ENCODE peak calls at places on chromosomes 2 and 18, in six cellular contexts. P is ovary, D is sigmoid colon, K is stomach, V is endodermal cell, O is cardiac muscle cell. X is an unnamed sample. For H3K36me3, the result is how much of the 10 kb centered on the place peaks cover.

GRCh38 chr18:34600118-34600517 is 110.0 kb upstream of the DTNA start:
- DNase-seq in P (no peak), D (no peak), K (no peak), V (no peak), O (peak), X (no peak)

GRCh38 chr2:74530239-74531161 is 767 bp downstream of the HTRA2 start:
- DNase-seq in P (no peak), D (no peak), K (peak), V (peak), O (peak), X (peak)

GRCh38 chr2:19538411-19538963 is 180.1 kb upstream of the OSR1 start:
- DNase-seq in P (no peak), D (peak), K (peak), V (no peak), O (peak), X (no peak)

GRCh38 chr2:206250041-206250897 is 24.2 kb upstream of the ZDBF2 start:
- DNase-seq in P (no peak), D (no peak), K (no peak), V (peak), O (peak), X (peak)

GRCh38 chr18:40258298-40258697 is 1696.7 kb upstream of the PIK3C3 start:
- DNase-seq in P (no peak), D (no peak), K (no peak), V (no peak), O (no peak), X (no peak)

GRCh38 chr2:168428431-168428830 is 27.6 kb upstream of the CERS6 start:
- DNase-seq in P (no peak), D (no peak), K (no peak), V (no peak), O (no peak), X (no peak)

GRCh38 chr18:13439475-13439874 is 220.9 kb downstream of the LDLRAD4 start:
- DNase-seq in P (no peak), D (peak), K (no peak), V (peak), O (no peak), X (no peak)

GRCh38 chr2:25615395-25615794 is 58.0 kb downstream of the DTNB start:
- DNase-seq in P (no peak), D (no peak), K (no peak), V (no peak), O (no peak), X (no peak)

GRCh38 chr18:58225101-58225500 is 181.1 kb downstream of the NEDD4L start:
- DNase-seq in P (no peak), D (no peak), K (no peak), V (no peak), O (no peak), X (no peak)

GRCh38 chr2:220499281-220499680 is 871.9 kb downstream of the SLC4A3 start:
- DNase-seq in P (peak), D (no peak), K (no peak), V (peak), O (peak), X (no peak)

GRCh38 chr2:37827911-37828411 is 97.1 kb upstream of the RMDN2 start:
- DNase-seq in P (no peak), D (no peak), K (no peak), V (no peak), O (peak), X (no peak)

GRCh38 chr18:62957885-62958472 is 242.6 kb downstream of the PHLPP1 start:
- DNase-seq in P (no peak), D (no peak), K (peak), V (peak), O (peak), X (no peak)

GRCh38 chr2:135819211-135819610 is 17.8 kb downstream of the LCT start:
- DNase-seq in P (no peak), D (no peak), K (no peak), V (peak), O (peak), X (peak)

DNA sequence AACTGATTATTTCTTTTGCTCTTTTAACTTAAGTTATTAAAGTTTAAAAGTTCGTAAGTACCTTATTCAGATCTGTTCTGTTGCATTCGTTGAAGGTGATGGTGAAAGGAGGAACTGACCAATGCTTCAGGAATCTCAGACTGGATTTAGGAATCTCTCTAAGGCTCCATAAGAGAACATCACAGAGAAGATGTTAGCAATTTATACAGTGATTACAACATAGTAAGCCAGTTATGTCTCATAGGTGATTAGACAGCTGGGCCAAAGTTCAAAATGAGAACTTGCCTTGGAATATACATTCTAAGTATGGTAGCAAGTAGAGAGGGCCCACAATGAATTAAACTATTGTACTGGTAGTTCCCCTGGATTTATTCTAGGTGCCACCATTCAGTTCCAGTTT is 3.2 kb downstream of the MARS2 start:
- DNase-seq in P (no peak), D (no peak), K (no peak), V (no peak), O (peak), X (no peak)
- H3K4me3 ChIP-seq in P (no peak), D (no peak), K (no peak), V (peak), O (peak), X (no peak)

DNA sequence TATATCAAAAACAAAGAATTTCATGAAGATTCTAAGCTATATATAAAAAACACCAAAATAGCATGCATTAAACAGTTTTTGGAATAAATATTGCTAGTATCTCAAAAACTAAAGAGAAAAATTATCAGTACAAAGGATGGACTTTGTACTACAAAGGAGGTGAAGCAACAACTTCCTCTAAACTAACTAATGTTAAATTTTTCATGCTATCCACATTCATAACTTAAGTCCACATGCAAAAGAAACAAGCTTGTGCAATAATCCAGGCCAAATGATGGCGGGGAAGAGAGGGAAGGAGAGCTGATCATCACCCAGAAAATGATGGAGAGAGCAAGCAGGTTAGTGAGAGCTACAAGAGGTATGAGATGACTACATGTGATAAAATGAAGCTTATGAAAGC is 70.1 kb downstream of the KIDINS220 start:
- DNase-seq in P (no peak), D (no peak), K (no peak), V (no peak), O (no peak), X (no peak)
- H3K36me3 ChIP-seq in P (under half), D (under half), K (half or more), V (under half), O (under half), X (under half)

GRCh38 chr2:158724803-158725271 is 70.3 kb upstream of the DAPL1 start:
- DNase-seq in P (no peak), D (no peak), K (peak), V (peak), O (no peak), X (no peak)
- H3K4me3 ChIP-seq in P (no peak), D (no peak), K (no peak), V (no peak), O (no peak), X (no peak)

GRCh38 chr2:233479616-233480489 is 86.7 kb downstream of the USP40 start:
- DNase-seq in P (no peak), D (no peak), K (no peak), V (no peak), O (no peak), X (peak)
- H3K36me3 ChIP-seq in P (under half), D (under half), K (half or more), V (under half), O (under half), X (under half)

X was measured in H7.